ENCODE peak calls at places on chromosome 11, in five cellular contexts. One of them, this sample, is unnamed.

GRCh38 chr11:19160839-19161238 is 40.9 kb downstream of the CSRP3 start:
- DNase-seq in foreskin keratinocyte: no peak
- DNase-seq in A549: peak
- DNase-seq in naive thymus-derived CD4-positive, alpha-beta T cell: no peak
- DNase-seq in kidney: no peak
- DNase-seq in this sample: no peak

GRCh38 chr11:113553905-113554304 is 78.7 kb upstream of the DRD2 start:
- DNase-seq in foreskin keratinocyte: no peak
- DNase-seq in A549: no peak
- DNase-seq in naive thymus-derived CD4-positive, alpha-beta T cell: no peak
- DNase-seq in kidney: no peak
- DNase-seq in this sample: no peak

GRCh38 chr11:92329644-92330043 is 105.0 kb downstream of the FAT3 start:
- DNase-seq in foreskin keratinocyte: peak
- DNase-seq in A549: no peak
- DNase-seq in naive thymus-derived CD4-positive, alpha-beta T cell: no peak
- DNase-seq in kidney: no peak
- DNase-seq in this sample: peak

GRCh38 chr11:61999141-61999975 is 31.9 kb upstream of the FTH1 start:
- DNase-seq in foreskin keratinocyte: no peak
- DNase-seq in A549: peak
- DNase-seq in naive thymus-derived CD4-positive, alpha-beta T cell: no peak
- DNase-seq in kidney: no peak
- DNase-seq in this sample: no peak

GRCh38 chr11:77705195-77705876 is 67.7 kb upstream of the CLNS1A start:
- DNase-seq in foreskin keratinocyte: peak
- DNase-seq in A549: peak
- DNase-seq in naive thymus-derived CD4-positive, alpha-beta T cell: no peak
- DNase-seq in kidney: no peak
- DNase-seq in this sample: peak

GRCh38 chr11:1148752-1149180 is 9.0 kb upstream of the MUC5AC start:
- DNase-seq in foreskin keratinocyte: no peak
- DNase-seq in A549: no peak
- DNase-seq in naive thymus-derived CD4-positive, alpha-beta T cell: no peak
- DNase-seq in kidney: no peak
- DNase-seq in this sample: no peak

GRCh38 chr11:1652778-1653540 is 23.4 kb downstream of the KRTAP5-5 start:
- DNase-seq in foreskin keratinocyte: no peak
- DNase-seq in A549: peak
- DNase-seq in naive thymus-derived CD4-positive, alpha-beta T cell: peak
- DNase-seq in kidney: peak
- DNase-seq in this sample: no peak

GRCh38 chr11:113121746-113122145 is 160.5 kb downstream of the NCAM1 start:
- DNase-seq in foreskin keratinocyte: no peak
- DNase-seq in A549: no peak
- DNase-seq in naive thymus-derived CD4-positive, alpha-beta T cell: no peak
- DNase-seq in kidney: no peak
- DNase-seq in this sample: no peak

GRCh38 chr11:118841469-118842222 is 42.0 kb upstream of the CXCR5 start:
- DNase-seq in foreskin keratinocyte: no peak
- DNase-seq in A549: no peak
- DNase-seq in naive thymus-derived CD4-positive, alpha-beta T cell: no peak
- DNase-seq in kidney: no peak
- DNase-seq in this sample: no peak

GRCh38 chr11:83583953-83584352 is 297.8 kb upstream of the CCDC90B start:
- DNase-seq in foreskin keratinocyte: peak
- DNase-seq in A549: no peak
- DNase-seq in naive thymus-derived CD4-positive, alpha-beta T cell: no peak
- DNase-seq in kidney: no peak
- DNase-seq in this sample: peak

GRCh38 chr11:124640660-124641059 is 18.0 kb downstream of the TBRG1 start:
- DNase-seq in foreskin keratinocyte: peak
- DNase-seq in A549: no peak
- DNase-seq in naive thymus-derived CD4-positive, alpha-beta T cell: no peak
- DNase-seq in kidney: no peak
- DNase-seq in this sample: no peak
- H3K27ac ChIP-seq in foreskin keratinocyte: no peak
- H3K27ac ChIP-seq in A549: no peak
- H3K27ac ChIP-seq in naive thymus-derived CD4-positive, alpha-beta T cell: no peak
- H3K27ac ChIP-seq in kidney: no peak
- H3K27ac ChIP-seq in this sample: no peak

GRCh38 chr11:95653099-95653498 is 136.5 kb downstream of the FAM76B start:
- DNase-seq in foreskin keratinocyte: no peak
- DNase-seq in A549: no peak
- DNase-seq in naive thymus-derived CD4-positive, alpha-beta T cell: no peak
- DNase-seq in kidney: no peak
- DNase-seq in this sample: no peak

GRCh38 chr11:95650271-95650670 is 139.3 kb downstream of the FAM76B start:
- DNase-seq in foreskin keratinocyte: no peak
- DNase-seq in A549: no peak
- DNase-seq in naive thymus-derived CD4-positive, alpha-beta T cell: no peak
- DNase-seq in kidney: no peak
- DNase-seq in this sample: no peak

GRCh38 chr11:95647355-95647754 is 142.2 kb downstream of the FAM76B start:
- DNase-seq in foreskin keratinocyte: no peak
- DNase-seq in A549: no peak
- DNase-seq in naive thymus-derived CD4-positive, alpha-beta T cell: no peak
- DNase-seq in kidney: no peak
- DNase-seq in this sample: no peak

GRCh38 chr11:95652002-95652472 is 137.5 kb downstream of the FAM76B start:
- DNase-seq in foreskin keratinocyte: no peak
- DNase-seq in A549: no peak
- DNase-seq in naive thymus-derived CD4-positive, alpha-beta T cell: no peak
- DNase-seq in kidney: no peak
- DNase-seq in this sample: no peak

DNA sequence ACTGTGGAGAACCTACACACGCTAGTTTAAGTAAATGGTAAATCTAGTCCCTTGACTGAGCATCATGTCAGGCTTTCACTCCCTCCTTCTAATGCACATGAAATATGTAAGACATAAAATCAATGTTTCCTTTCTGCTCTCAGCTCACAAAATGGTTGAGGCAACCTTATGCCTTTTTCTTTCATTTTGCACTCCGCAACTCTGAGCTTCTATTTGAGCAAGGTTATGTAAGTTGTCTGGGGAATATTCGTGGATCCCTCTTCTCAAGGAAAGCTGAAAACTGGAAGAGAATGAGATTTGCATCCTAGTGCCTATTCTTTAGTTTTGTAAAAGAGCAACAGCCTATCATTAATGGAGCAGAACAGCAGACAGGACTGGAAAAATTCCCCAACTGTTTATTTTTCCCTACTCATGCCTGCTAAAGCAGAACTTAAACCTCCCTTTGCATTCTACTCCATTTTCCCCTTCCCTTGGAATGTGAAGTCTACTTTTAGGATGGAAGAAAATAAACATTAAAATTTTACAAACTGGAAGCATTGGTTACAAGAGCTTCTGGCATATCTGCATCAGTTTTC is 141.7 kb downstream of the FAM76B start:
- DNase-seq in foreskin keratinocyte: no peak
- DNase-seq in A549: no peak
- DNase-seq in naive thymus-derived CD4-positive, alpha-beta T cell: no peak
- DNase-seq in kidney: no peak
- DNase-seq in this sample: no peak
- H3K27ac ChIP-seq in foreskin keratinocyte: no peak
- H3K27ac ChIP-seq in A549: no peak
- H3K27ac ChIP-seq in naive thymus-derived CD4-positive, alpha-beta T cell: no peak
- H3K27ac ChIP-seq in kidney: no peak
- H3K27ac ChIP-seq in this sample: no peak

DNA sequence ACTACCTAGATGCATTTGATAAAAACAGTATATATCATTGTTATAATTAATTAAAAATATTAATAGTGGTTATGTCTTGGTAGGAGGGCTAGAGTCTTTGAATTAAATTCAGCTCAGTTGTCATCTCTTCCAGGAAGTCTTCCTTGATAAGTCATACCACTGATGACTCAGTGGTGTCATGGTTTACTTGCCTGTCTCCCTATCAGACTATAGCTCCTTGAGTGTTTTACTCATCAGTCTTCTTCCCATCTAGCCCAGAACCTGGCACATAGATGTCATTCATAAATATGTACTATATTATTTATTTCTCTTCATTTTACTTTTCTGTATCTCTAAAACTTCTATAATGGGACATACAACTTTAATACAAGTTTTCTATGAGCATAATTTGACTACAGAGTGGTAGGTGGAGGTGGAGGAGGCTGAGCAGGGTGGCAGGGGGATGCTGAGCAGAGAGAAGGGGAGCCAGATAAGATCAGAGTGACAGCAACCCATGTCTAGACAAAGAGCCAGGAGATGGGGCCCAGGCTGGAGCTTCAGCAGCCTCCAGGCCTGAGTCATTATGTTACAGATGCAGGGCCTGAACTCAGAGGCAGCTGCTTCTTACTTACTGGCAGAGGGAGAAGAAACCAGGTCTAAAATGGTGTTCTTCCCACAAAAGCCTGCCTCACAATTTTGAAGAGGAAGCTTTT is 82.3 kb upstream of the PHOX2A start:
- DNase-seq in foreskin keratinocyte: no peak
- DNase-seq in A549: peak
- DNase-seq in naive thymus-derived CD4-positive, alpha-beta T cell: no peak
- DNase-seq in kidney: no peak
- DNase-seq in this sample: peak
- H3K27ac ChIP-seq in foreskin keratinocyte: peak
- H3K27ac ChIP-seq in A549: no peak
- H3K27ac ChIP-seq in naive thymus-derived CD4-positive, alpha-beta T cell: no peak
- H3K27ac ChIP-seq in kidney: no peak
- H3K27ac ChIP-seq in this sample: no peak

GRCh38 chr11:64859542-64860414 is 15.3 kb upstream of the CDC42BPG start:
- DNase-seq in foreskin keratinocyte: no peak
- DNase-seq in A549: no peak
- DNase-seq in naive thymus-derived CD4-positive, alpha-beta T cell: peak
- DNase-seq in kidney: peak
- DNase-seq in this sample: no peak
- H3K27ac ChIP-seq in foreskin keratinocyte: no peak
- H3K27ac ChIP-seq in A549: no peak
- H3K27ac ChIP-seq in naive thymus-derived CD4-positive, alpha-beta T cell: peak
- H3K27ac ChIP-seq in kidney: no peak
- H3K27ac ChIP-seq in this sample: peak

GRCh38 chr11:86798988-86799387 is 1.4 kb upstream of the PRSS23 start:
- DNase-seq in foreskin keratinocyte: no peak
- DNase-seq in A549: peak
- DNase-seq in naive thymus-derived CD4-positive, alpha-beta T cell: no peak
- DNase-seq in kidney: no peak
- DNase-seq in this sample: no peak
- H3K27ac ChIP-seq in foreskin keratinocyte: no peak
- H3K27ac ChIP-seq in A549: peak
- H3K27ac ChIP-seq in naive thymus-derived CD4-positive, alpha-beta T cell: no peak
- H3K27ac ChIP-seq in kidney: no peak
- H3K27ac ChIP-seq in this sample: peak

GRCh38 chr11:32434387-32435151 is 770 bp downstream of the WT1 start:
- DNase-seq in foreskin keratinocyte: no peak
- DNase-seq in A549: peak
- DNase-seq in naive thymus-derived CD4-positive, alpha-beta T cell: no peak
- DNase-seq in kidney: no peak
- DNase-seq in this sample: no peak
- H3K27ac ChIP-seq in foreskin keratinocyte: no peak
- H3K27ac ChIP-seq in A549: peak
- H3K27ac ChIP-seq in naive thymus-derived CD4-positive, alpha-beta T cell: no peak
- H3K27ac ChIP-seq in kidney: peak
- H3K27ac ChIP-seq in this sample: no peak

DNA sequence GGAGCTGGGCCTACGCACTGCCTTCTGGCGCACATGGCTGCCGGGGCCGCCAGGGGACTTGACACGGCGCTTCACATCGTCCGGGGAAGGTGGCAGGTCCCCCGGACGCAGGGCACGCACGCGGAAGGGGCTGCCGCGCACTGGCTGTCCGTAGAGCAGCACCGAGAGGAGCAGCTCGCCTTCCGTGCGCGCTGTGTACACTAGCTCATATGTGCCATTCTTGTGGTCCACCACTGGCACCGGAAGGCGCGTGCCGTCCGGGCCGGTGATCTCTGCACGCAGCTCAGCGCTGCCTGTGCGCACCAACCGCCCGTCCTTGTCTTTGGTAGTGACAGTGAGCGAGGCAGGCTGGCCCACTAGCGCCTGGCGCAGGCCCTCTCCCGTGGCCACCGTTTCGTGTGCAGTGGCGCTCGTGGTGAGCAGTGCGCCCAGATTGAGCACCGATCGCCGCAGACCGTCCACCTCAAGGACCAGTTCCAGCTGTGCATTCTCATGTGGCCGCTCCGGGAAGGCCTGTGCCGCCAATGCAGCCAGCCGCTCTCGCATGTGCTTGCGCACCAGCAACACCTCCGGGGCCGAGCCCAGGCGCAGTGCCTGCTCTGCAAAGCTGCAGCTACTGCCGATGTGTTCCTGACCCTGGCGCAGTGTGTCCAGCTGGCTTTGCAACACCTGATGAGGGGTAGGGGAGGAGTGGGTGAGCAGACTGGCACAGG is 15.7 kb upstream of the HPX start:
- DNase-seq in foreskin keratinocyte: no peak
- DNase-seq in A549: no peak
- DNase-seq in naive thymus-derived CD4-positive, alpha-beta T cell: no peak
- DNase-seq in kidney: no peak
- DNase-seq in this sample: no peak
- H3K27ac ChIP-seq in foreskin keratinocyte: no peak
- H3K27ac ChIP-seq in A549: no peak
- H3K27ac ChIP-seq in naive thymus-derived CD4-positive, alpha-beta T cell: no peak
- H3K27ac ChIP-seq in kidney: no peak
- H3K27ac ChIP-seq in this sample: no peak

DNA sequence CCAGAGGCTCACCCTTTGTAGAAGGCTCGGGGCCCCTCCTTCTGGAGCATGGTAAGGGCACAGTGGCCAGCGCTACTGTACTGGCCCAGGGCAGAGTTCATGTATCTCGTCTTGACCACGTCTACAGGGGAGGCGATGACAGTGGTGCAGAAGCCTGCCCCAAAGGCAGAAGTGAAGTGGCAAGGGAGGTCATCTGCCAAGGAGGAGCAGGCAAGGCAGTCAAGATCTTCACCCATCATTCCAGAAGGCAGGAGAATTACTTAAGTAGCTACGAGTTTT is 7.2 kb downstream of the UCP2 start:
- DNase-seq in foreskin keratinocyte: no peak
- DNase-seq in A549: no peak
- DNase-seq in naive thymus-derived CD4-positive, alpha-beta T cell: no peak
- DNase-seq in kidney: peak
- DNase-seq in this sample: no peak
- H3K27ac ChIP-seq in foreskin keratinocyte: no peak
- H3K27ac ChIP-seq in A549: no peak
- H3K27ac ChIP-seq in naive thymus-derived CD4-positive, alpha-beta T cell: peak
- H3K27ac ChIP-seq in kidney: no peak
- H3K27ac ChIP-seq in this sample: no peak

GRCh38 chr11:47507868-47508594 is 44.9 kb downstream of the CELF1 start:
- DNase-seq in foreskin keratinocyte: no peak
- DNase-seq in A549: no peak
- DNase-seq in naive thymus-derived CD4-positive, alpha-beta T cell: no peak
- DNase-seq in kidney: no peak
- DNase-seq in this sample: no peak

GRCh38 chr11:47506363-47506762 is 46.6 kb downstream of the CELF1 start:
- DNase-seq in foreskin keratinocyte: no peak
- DNase-seq in A549: no peak
- DNase-seq in naive thymus-derived CD4-positive, alpha-beta T cell: no peak
- DNase-seq in kidney: no peak
- DNase-seq in this sample: no peak

GRCh38 chr11:47507016-47507631 is 45.8 kb downstream of the CELF1 start:
- DNase-seq in foreskin keratinocyte: no peak
- DNase-seq in A549: no peak
- DNase-seq in naive thymus-derived CD4-positive, alpha-beta T cell: no peak
- DNase-seq in kidney: no peak
- DNase-seq in this sample: no peak

GRCh38 chr11:47510231-47510630 is 42.7 kb downstream of the CELF1 start:
- DNase-seq in foreskin keratinocyte: no peak
- DNase-seq in A549: no peak
- DNase-seq in naive thymus-derived CD4-positive, alpha-beta T cell: no peak
- DNase-seq in kidney: no peak
- DNase-seq in this sample: no peak

GRCh38 chr11:47508595-47509555 is 44.1 kb downstream of the CELF1 start:
- DNase-seq in foreskin keratinocyte: no peak
- DNase-seq in A549: no peak
- DNase-seq in naive thymus-derived CD4-positive, alpha-beta T cell: no peak
- DNase-seq in kidney: no peak
- DNase-seq in this sample: no peak
- H3K27ac ChIP-seq in foreskin keratinocyte: peak
- H3K27ac ChIP-seq in A549: no peak
- H3K27ac ChIP-seq in naive thymus-derived CD4-positive, alpha-beta T cell: peak
- H3K27ac ChIP-seq in kidney: no peak
- H3K27ac ChIP-seq in this sample: peak

This sample was measured in epithelial cell of prostate.